ENCODE peak calls at places on chromosomes 5 and 9, in four cellular contexts. Z, U, V and T are unnamed samples.

GRCh38 chr5:956941-957729 is 51.5 kb upstream of the NKD2 start:
- DNase-seq in V (peak), Z (peak), U (no peak), T (peak)

GRCh38 chr5:143916441-143916840 is 104.5 kb downstream of the HMHB1 start:
- DNase-seq in V (no peak), U (no peak), Z (no peak), T (no peak)

GRCh38 chr5:179880066-179880650 is 21.5 kb upstream of the MRNIP start:
- DNase-seq in U (no peak), V (no peak), Z (no peak), T (no peak)

GRCh38 chr5:142156839-142157463 is 48.4 kb downstream of the NDFIP1 start:
- DNase-seq in V (no peak), U (no peak), Z (no peak), T (no peak)

GRCh38 chr5:143733635-143734341 is 78.2 kb upstream of the HMHB1 start:
- DNase-seq in U (no peak), V (no peak), Z (no peak), T (no peak)

GRCh38 chr9:92381780-92382179 is 22.6 kb downstream of the OGN start:
- DNase-seq in V (no peak), Z (no peak), U (no peak), T (no peak)

GRCh38 chr5:39185761-39186160 is 33.6 kb downstream of the FYB1 start:
- DNase-seq in U (no peak), V (no peak), Z (no peak), T (no peak)

GRCh38 chr9:112487799-112488345 is 1.2 kb downstream of the KIAA1958 start:
- DNase-seq in Z (peak), U (no peak), V (no peak), T (peak)

GRCh38 chr5:143913008-143913752 is 101.2 kb downstream of the HMHB1 start:
- DNase-seq in V (no peak), Z (peak), U (no peak), T (peak)

GRCh38 chr5:121350493-121350892 is 501.2 kb upstream of the FTMT start:
- DNase-seq in Z (peak), U (no peak), V (no peak), T (peak)

GRCh38 chr9:34659592-34660253 is 2.7 kb downstream of the CCL27 start:
- DNase-seq in V (no peak), Z (peak), U (peak), T (peak)

GRCh38 chr5:37495668-37496067 is 116.5 kb downstream of the WDR70 start:
- DNase-seq in V (no peak), Z (peak), U (no peak), T (peak)

GRCh38 chr5:80141147-80141671 is 106.1 kb downstream of the THBS4 start:
- DNase-seq in V (peak), U (no peak), Z (no peak), T (no peak)

GRCh38 chr9:113215142-113215541 is 5.9 kb downstream of the FKBP15 start:
- DNase-seq in Z (peak), U (peak), V (no peak), T (peak)

GRCh38 chr9:107755267-107755666 is 265.7 kb upstream of the KLF4 start:
- DNase-seq in V (no peak), Z (peak), U (no peak), T (peak)

GRCh38 chr5:146521403-146522106 is 5.6 kb upstream of the GPR151 start:
- DNase-seq in U (no peak), V (no peak), Z (no peak), T (no peak)